ENCODE peak calls at places on chromosomes 12 and 14, in four cellular contexts. U, B, Y and I are unnamed samples. For H3K36me3, the result is how much of the 10 kb centered on the place peaks cover.

GRCh38 chr14:54348923-54349615 is 47.7 kb upstream of the CDKN3 start:
- DNase-seq in Y (no peak), B (no peak), U (no peak), I (no peak)

GRCh38 chr14:69879175-69880047 is at the start of gene SMOC1:
- DNase-seq in U (no peak), B (no peak), Y (peak), I (peak)

GRCh38 chr12:70691018-70691672 is 53.9 kb upstream of the PTPRB start:
- DNase-seq in U (no peak), Y (no peak), B (no peak), I (no peak)

GRCh38 chr12:110745632-110746284 is 3.1 kb upstream of the PPP1CC start:
- DNase-seq in Y (no peak), U (no peak), B (no peak), I (no peak)

GRCh38 chr12:120043421-120043820 is 54.4 kb downstream of the BICDL1 start:
- DNase-seq in Y (no peak), U (no peak), B (no peak), I (no peak)

GRCh38 chr14:57066887-57067513 is 201.7 kb downstream of the EXOC5 start:
- DNase-seq in B (peak), Y (peak), U (no peak), I (peak)

GRCh38 chr12:118061876-118062791 is 1.2 kb upstream of the WSB2 start:
- DNase-seq in U (no peak), Y (peak), B (no peak), I (peak)

GRCh38 chr12:55737581-55738112 is 5.3 kb upstream of the GDF11 start:
- DNase-seq in U (no peak), Y (no peak), B (no peak), I (no peak)

GRCh38 chr14:57493467-57494181 is at the start of gene CCDC198:
- DNase-seq in U (no peak), Y (peak), B (no peak), I (no peak)

GRCh38 chr12:108047130-108047550 is 81.9 kb upstream of the WSCD2 start:
- DNase-seq in U (no peak), Y (no peak), B (no peak), I (no peak)

GRCh38 chr12:58639323-58639934 is 280.9 kb downstream of the LRIG3 start:
- DNase-seq in U (no peak), B (no peak), Y (no peak), I (no peak)

GRCh38 chr12:12913626-12914388 is 22.4 kb downstream of the GPRC5A start:
- DNase-seq in B (no peak), U (no peak), Y (no peak), I (no peak)

GRCh38 chr14:99747582-99748330 is 45.5 kb upstream of the EML1 start:
- DNase-seq in Y (no peak), U (no peak), B (no peak), I (no peak)

GRCh38 chr12:122174155-122174845 is at the start of gene IL31:
- DNase-seq in Y (no peak), U (no peak), B (no peak), I (no peak)

GRCh38 chr14:22184157-22185025 is 404.6 kb downstream of the DAD1 start:
- DNase-seq in B (no peak), Y (no peak), U (no peak), I (peak)

GRCh38 chr12:132818562-132818961 is 10.1 kb downstream of the GOLGA3 start:
- DNase-seq in U (no peak), B (no peak), Y (no peak), I (no peak)

DNA sequence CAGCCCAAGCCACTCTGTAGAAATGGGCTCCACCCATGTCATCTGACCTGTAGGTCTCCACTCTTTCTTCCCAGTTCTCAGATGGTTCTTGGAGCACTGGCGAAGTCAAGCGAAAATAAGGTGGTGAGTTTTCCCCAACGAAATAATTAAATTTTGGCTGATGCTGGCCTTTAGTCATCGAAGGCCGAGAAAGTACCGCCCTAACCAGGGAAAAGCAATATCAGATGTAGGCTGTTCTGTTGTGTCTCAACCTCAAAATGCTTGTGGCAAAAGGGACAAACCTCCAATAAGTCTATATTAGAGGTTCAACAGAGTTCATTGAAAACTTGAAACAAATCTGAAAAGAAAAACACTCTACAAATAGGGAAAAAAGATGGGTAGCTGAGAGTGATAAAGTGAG is 48.6 kb upstream of the BCAT1 start:
- DNase-seq in B (no peak), U (no peak), Y (no peak), I (no peak)
- H3K4me3 ChIP-seq in B (peak), U (no peak), Y (no peak), I (no peak)

GRCh38 chr14:93944348-93945069 is 17.4 kb downstream of the FAM181A start:
- DNase-seq in U (no peak), Y (no peak), B (no peak), I (no peak)
- H3K36me3 ChIP-seq in U (under half), Y (under half), B (under half), I (under half)

DNA sequence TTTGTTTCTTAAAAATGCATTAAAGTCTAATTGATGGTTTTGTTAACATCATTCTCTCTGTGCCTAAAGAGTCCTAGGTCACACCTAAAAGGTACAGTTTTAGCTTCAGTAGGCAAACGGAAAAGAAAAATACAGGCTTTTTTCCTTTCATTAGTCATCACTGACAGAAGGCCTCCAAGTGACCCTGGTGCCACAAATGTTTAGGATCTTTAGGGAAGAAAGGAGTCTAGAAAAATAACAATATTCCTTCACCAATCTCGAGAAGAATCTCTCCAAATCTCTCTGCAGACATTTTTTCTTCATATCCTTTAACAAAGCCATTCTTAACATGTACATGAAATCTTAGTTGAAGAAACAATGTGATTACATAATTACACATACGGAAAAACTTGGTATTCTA is 2.0 kb downstream of the DENND5B start:
- DNase-seq in B (no peak), Y (no peak), U (no peak), I (no peak)
- H3K4me3 ChIP-seq in B (peak), Y (peak), U (no peak), I (peak)

DNA sequence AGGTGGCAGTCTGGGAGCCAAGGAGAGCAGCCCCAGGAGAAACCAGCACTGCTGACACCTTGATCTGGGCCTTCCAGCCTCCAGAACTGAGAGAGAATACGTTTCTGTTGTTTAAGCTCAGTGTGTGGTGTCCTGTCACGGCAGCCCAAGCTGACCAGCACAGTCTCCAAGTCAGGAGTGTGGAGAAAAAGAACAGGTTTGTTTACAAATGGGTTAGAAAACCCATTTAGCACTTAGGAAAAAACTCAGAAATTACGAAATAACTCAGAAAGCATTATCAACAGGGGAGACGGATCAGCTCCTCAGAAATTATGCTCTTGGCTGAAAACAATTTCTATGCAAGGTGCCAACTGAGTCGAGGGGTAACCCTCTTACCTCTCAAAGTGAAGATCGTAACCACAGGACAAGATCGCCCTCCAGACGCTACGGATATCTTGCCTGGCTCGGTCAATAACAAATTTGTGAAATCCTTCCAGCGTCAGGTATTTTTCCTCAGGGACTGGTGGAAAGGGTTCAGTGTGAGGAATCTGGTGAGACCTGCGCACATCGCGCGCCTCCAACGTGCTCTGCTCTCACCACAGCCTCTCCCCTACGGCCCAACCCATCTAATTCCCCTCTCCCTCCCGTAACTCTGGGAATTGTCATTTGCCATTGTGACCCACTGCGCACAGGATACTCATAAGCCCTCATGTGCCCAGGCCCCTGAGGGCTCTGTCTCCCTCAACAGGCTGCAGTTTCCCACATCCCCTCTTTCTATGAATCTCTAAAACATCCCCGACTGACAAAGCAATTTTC is 50.2 kb downstream of the TRAFD1 start:
- DNase-seq in Y (no peak), B (no peak), U (no peak), I (no peak)
- H3K36me3 ChIP-seq in Y (under half), B (under half), U (under half), I (under half)